ENCODE peak calls at places on chromosomes 3 and 15, in five cellular contexts. R is BJ, U is AG04450, A is GM20000, M is AG04449. C is an unnamed sample.

GRCh38 chr3:178498866-178499265 is 37.4 kb upstream of the KCNMB2 start:
- DNase-seq in A (no peak), R (no peak), U (no peak), M (no peak), C (no peak)

GRCh38 chr3:144380832-144381231 is 409.2 kb downstream of the DIPK2A start:
- DNase-seq in A (no peak), U (no peak), R (no peak), M (no peak), C (no peak)

GRCh38 chr3:170301404-170301803 is 56.1 kb upstream of the SKIL start:
- DNase-seq in M (no peak), A (no peak), R (peak; percentile 28), U (no peak), C (no peak)

GRCh38 chr3:111369953-111370352 is 172.0 kb upstream of the CD96 start:
- DNase-seq in R (no peak), A (no peak), M (no peak), U (no peak), C (no peak)

GRCh38 chr3:61926913-61927312 is 365.5 kb downstream of the PTPRG start:
- DNase-seq in A (no peak), R (peak; percentile 35), U (peak; percentile 32), M (peak; percentile 47), C (no peak)

GRCh38 chr3:25481402-25481801 is 53.3 kb downstream of the RARB start:
- DNase-seq in M (no peak), R (no peak), U (no peak), A (no peak), C (no peak)

GRCh38 chr3:161854232-161854771 is 357.7 kb downstream of the OTOL1 start:
- DNase-seq in M (peak; percentile 26), U (peak; percentile 11), A (peak; percentile 9), R (peak; percentile 3), C (peak; percentile 86)

GRCh38 chr3:107068980-107069379 is 308.3 kb upstream of the CCDC54 start:
- DNase-seq in M (peak; percentile 52), U (peak; percentile 45), A (no peak), R (peak; percentile 31), C (no peak)

GRCh38 chr3:129352045-129352444 is 73.4 kb downstream of the HMCES start:
- DNase-seq in M (no peak), U (no peak), R (no peak), A (no peak), C (no peak)

GRCh38 chr3:184068344-184068743 is 15.5 kb downstream of the HTR3C start:
- DNase-seq in U (no peak), R (no peak), A (no peak), M (no peak), C (no peak)

GRCh38 chr15:100588638-100589242 is 13.2 kb downstream of the LINS1 start:
- DNase-seq in R (no peak), M (no peak), A (no peak), U (no peak), C (no peak)

GRCh38 chr3:29906906-29907305 is 626.0 kb downstream of the RBMS3 start:
- DNase-seq in R (no peak), U (no peak), A (no peak), M (no peak), C (no peak)

DNA sequence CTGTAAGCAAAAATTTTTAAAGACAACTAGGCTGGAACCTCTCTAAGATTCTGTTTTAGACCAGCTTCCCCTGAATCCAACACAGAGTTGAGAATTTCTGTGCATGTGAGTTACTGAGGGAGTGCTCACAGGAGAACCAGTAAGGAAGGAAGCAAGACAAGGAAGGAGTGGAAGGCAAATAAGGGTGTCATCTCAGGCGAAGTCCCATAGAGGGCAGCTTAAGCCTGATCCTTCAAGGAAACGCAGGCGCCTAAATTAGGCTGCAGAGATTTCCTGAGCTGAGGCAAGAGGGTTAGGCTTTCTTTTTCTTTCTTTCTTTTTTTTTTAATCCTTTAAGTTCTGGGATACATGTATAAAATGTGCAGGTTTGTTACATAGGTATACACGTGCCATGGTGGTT is 36.2 kb upstream of the COL6A6 start:
- DNase-seq in U (peak; percentile 1), A (no peak), M (no peak), R (no peak), C (no peak)
- TF ChIP-seq CTCF in U (peak; percentile 50), A (no peak), M (peak; percentile 43), R (peak; percentile 50), C (peak; percentile 28)

GRCh38 chr3:197749601-197750395 is at the start of gene FYTTD1:
- DNase-seq in U (no peak), M (no peak), R (no peak), A (peak; percentile 96), C (no peak)
- TF ChIP-seq CTCF in U (peak; percentile 35), M (peak; percentile 61), R (peak; percentile 48), A (peak; percentile 35), C (peak; percentile 29)

DNA sequence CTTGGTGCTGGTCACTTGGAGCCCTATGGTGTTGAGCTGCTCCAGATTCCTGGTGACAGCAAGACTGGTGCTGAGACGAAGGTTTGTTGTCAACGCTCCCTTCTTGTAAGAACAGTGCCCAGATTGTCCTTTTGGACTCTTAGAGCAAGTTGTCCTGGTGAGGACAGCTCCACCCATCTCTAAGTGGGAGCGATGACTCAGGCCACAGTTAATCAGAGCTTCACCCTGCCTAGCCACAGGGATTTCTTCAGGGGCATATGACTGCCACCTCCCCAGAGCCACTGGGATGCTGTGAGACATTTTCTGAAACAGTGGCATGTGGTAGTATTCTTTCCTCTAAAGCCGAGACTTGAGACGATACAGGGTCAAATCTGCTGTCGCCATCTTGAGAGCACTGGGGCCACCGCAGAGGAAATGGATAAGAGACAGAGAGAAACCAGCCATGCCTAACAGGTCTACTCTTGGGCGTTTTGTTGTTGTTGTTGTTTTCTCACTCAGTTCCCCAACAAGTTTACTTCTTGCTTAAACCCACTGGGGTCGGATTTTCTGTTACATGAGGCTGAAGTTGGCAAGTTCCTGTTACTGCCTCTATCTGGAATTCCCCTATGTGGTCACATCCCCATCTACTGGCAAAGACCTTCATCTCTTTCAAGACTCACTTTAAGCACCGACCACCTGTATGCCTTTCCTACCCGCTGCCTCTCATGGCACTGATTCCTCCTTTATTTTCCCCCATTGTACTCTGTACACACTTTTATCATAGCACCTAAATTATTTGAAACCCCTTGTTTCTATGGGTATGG is 16.0 kb upstream of the PCOLCE2 start:
- DNase-seq in U (no peak), M (no peak), A (no peak), R (no peak), C (no peak)
- TF ChIP-seq CTCF in U (no peak), M (no peak), A (no peak), R (no peak), C (peak; percentile 10)

DNA sequence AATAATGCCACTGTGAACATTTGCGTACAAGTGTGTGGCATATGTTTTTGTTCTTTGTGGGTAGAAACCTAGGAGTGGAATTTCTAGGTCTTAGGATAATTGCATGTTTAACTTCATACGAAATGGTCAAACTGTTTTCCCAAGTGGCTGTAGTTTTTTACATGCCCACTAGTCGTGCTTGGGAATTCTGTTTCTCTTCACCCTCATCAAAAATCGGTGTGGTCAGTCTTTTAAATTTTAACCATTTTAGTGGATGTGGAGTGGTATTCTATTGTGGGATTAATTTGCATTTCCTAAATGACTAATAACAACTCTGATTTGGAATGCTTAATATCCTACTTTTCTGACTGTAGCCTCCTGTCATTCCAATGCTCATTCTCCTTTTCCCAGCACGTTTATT is 27.6 kb downstream of the ZFAND6 start:
- DNase-seq in U (no peak), R (no peak), M (no peak), A (no peak), C (no peak)
- TF ChIP-seq CTCF in U (peak; percentile 46), R (peak; percentile 29), M (peak; percentile 16), A (no peak), C (peak; percentile 35)

GRCh38 chr3:22922317-22922716 is 280.8 kb upstream of the UBE2E2 start:
- DNase-seq in U (no peak), R (no peak), M (no peak), A (peak; percentile 19), C (no peak)
- TF ChIP-seq CTCF in U (peak; percentile 36), R (no peak), M (no peak), A (no peak), C (peak; percentile 30)

GRCh38 chr15:33656090-33656670 is 312.1 kb upstream of the CHRM5 start:
- DNase-seq in U (no peak), R (no peak), M (no peak), A (no peak), C (no peak)

GRCh38 chr15:33655488-33655887 is 312.8 kb upstream of the CHRM5 start:
- DNase-seq in R (no peak), A (no peak), U (no peak), M (no peak), C (no peak)

GRCh38 chr15:33649217-33649933 is 318.9 kb upstream of the CHRM5 start:
- DNase-seq in A (no peak), M (no peak), R (no peak), U (no peak), C (no peak)

GRCh38 chr15:33660151-33660550 is 308.1 kb upstream of the CHRM5 start:
- DNase-seq in R (no peak), A (no peak), U (no peak), M (no peak), C (no peak)

GRCh38 chr15:33654859-33655258 is 313.4 kb upstream of the CHRM5 start:
- DNase-seq in R (no peak), M (no peak), A (no peak), U (no peak), C (no peak)
- TF ChIP-seq CTCF in R (no peak), M (no peak), A (no peak), U (no peak), C (no peak)

GRCh38 chr3:51974277-51974962 is 444 bp upstream of the ABHD14A start:
- DNase-seq in M (no peak), A (no peak), R (no peak), U (no peak), C (no peak)
- TF ChIP-seq CTCF in M (no peak), A (no peak), R (no peak), U (no peak), C (no peak)

DNA sequence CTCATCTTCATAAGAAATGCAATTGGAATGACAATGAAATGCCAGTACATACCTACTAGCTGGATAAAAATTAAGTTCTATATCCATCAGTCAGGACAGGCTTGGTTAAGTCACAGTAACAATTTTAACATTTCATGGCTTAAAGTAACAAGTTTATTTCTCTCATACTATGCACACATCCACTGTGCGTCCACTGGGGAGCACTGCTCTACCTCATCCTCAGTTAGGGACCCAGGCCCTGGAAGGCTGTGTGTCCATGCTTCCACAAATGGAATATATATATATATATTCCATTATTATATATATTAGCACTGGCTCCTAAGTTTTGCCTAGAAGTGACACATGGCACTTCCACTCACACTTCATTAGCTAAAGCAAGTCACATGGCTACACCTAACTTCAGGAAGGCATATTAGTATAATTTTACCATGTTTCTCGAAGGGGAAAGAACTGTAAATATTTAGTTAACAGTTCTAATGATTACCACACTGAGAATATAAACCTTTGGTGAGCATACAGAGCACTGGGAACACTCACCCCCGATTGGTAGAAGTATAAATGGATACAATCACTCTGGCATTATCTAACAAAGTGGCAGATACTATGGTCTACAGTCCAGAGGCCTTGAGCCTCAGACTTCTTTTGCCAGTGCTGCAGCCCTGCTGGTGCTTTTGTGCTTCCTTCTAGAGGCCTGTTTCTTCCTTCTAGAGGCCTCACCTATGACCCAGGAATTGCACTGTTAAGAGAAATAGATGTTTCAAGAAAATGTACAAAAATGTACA is 28.6 kb downstream of the AP3S2 start:
- DNase-seq in U (no peak), R (no peak), A (no peak), M (no peak), C (no peak)
- TF ChIP-seq CTCF in U (no peak), R (no peak), A (no peak), M (no peak), C (no peak)

C was measured in retinal pigment epithelial cell.